ENCODE peak calls at places on chromosome 7, in six cellular contexts. P, S, C, V, L and Y are unnamed samples.

GRCh38 chr7:93601363-93601762 is 26.8 kb upstream of the CALCR start:
- DNase-seq in V (no peak), C (no peak), S (no peak), L (no peak), P (no peak), Y (no peak)

GRCh38 chr7:50782376-50783208 is at the start of gene GRB10:
- DNase-seq in S (peak), V (no peak), L (no peak), P (no peak), C (no peak), Y (no peak)

GRCh38 chr7:116271980-116272886 is 61.9 kb downstream of the TES start:
- DNase-seq in P (no peak), C (peak), L (peak), S (peak), V (no peak), Y (peak)

GRCh38 chr7:141701489-141702046 is 398 bp downstream of the DENND11 start:
- DNase-seq in S (peak), C (no peak), V (peak), L (no peak), P (peak), Y (peak)

GRCh38 chr7:87154569-87154968 is 2.3 kb downstream of the DMTF1 start:
- DNase-seq in L (no peak), V (no peak), P (no peak), C (no peak), S (no peak), Y (no peak)

GRCh38 chr7:132991615-132992587 is 90.0 kb downstream of the CHCHD3 start:
- DNase-seq in C (no peak), S (no peak), V (no peak), P (no peak), L (no peak), Y (no peak)

GRCh38 chr7:149214020-149214720 is 18.8 kb downstream of the ZNF282 start:
- DNase-seq in C (no peak), L (no peak), V (no peak), P (no peak), S (no peak), Y (no peak)

GRCh38 chr7:49255061-49255460 is 330.7 kb downstream of the CDC14C start:
- DNase-seq in V (no peak), L (no peak), C (peak), P (no peak), S (no peak), Y (no peak)

GRCh38 chr7:121954803-121955202 is 81.8 kb downstream of the PTPRZ1 start:
- DNase-seq in S (no peak), P (no peak), C (no peak), L (peak), V (no peak), Y (no peak)

GRCh38 chr7:155961241-155962190 is 149.3 kb upstream of the SHH start:
- DNase-seq in P (peak), L (peak), S (no peak), C (no peak), V (no peak), Y (peak)

GRCh38 chr7:542935-543789 is 23.5 kb upstream of the PDGFA start:
- DNase-seq in S (peak), C (peak), L (peak), P (no peak), V (no peak), Y (no peak)

GRCh38 chr7:131107343-131108211 is 220.1 kb upstream of the MKLN1 start:
- DNase-seq in V (peak), P (peak), S (peak), C (peak), L (peak), Y (peak)

GRCh38 chr7:117163101-117163500 is 159.8 kb downstream of the WNT2 start:
- DNase-seq in L (no peak), S (no peak), V (no peak), C (no peak), P (no peak), Y (no peak)

GRCh38 chr7:155206286-155207020 is 91.2 kb upstream of the INSIG1 start:
- DNase-seq in C (peak), L (peak), P (peak), S (peak), V (peak), Y (peak)

GRCh38 chr7:15947749-15948148 is 261.3 kb upstream of the MEOX2 start:
- DNase-seq in S (no peak), P (no peak), C (no peak), V (no peak), L (no peak), Y (no peak)

GRCh38 chr7:33128990-33129805 is at the start of gene BBS9:
- DNase-seq in L (peak), P (peak), S (peak), C (peak), V (peak), Y (peak)

GRCh38 chr7:39810204-39810642 is 139.8 kb upstream of the CDK13 start:
- DNase-seq in C (no peak), P (no peak), V (no peak), L (no peak), S (no peak), Y (no peak)

DNA sequence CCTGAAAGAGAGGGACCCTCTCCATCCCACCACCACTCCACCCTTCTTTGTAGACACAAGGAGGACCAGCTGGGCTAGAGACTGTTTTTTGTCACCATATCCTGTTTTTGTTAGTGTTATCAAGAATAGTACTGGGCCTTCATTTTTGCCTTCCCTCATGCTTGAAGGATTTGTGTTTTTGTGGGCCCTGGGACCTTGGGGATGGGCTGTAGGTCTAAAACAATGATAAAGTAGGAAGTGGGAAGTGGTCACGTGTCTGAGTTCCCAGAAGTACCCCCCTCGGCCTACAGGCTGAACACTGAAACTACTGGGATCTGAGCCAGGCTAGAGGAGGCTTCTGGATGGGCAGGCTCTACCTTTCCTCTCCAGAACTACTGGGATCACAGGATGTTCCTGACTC is 8.9 kb downstream of the AGFG2 start:
- DNase-seq in S (peak), V (no peak), C (no peak), L (no peak), P (no peak), Y (no peak)
- TF ChIP-seq CTCF in S (no peak), V (no peak), C (no peak), L (peak), P (peak), Y (no peak)

GRCh38 chr7:2646680-2647571 is 15.1 kb downstream of the TTYH3 start:
- DNase-seq in C (no peak), L (no peak), S (no peak), P (no peak), V (no peak), Y (no peak)
- H3K4me3 ChIP-seq in C (no peak), L (no peak), S (no peak), P (no peak), V (no peak), Y (no peak)

DNA sequence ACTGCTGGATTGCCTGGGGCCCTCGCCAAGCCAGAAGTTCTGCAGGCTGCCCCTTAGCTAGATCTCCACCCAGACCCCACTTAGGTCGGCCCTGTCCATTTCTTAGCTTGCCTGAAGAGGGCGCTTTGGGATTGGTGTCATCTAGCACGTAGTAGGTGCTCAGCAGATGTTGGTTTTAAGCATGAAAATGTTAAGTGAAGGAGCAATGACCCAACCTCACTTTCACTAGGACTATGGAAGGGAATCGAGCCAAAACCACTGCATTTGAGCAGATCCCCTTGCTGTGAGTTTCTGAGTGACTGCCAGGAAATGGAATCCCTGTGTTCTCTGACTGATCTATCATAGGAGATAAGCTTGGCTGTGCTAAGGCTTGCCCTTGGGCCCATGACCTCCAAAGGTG is 131.7 kb upstream of the EEPD1 start:
- DNase-seq in C (no peak), S (no peak), V (peak), P (no peak), L (no peak), Y (no peak)
- TF ChIP-seq CTCF in C (peak), S (no peak), V (peak), P (no peak), L (peak), Y (no peak)

GRCh38 chr7:42151309-42151708 is 85.7 kb downstream of the GLI3 start:
- DNase-seq in V (no peak), P (no peak), S (no peak), C (no peak), L (no peak), Y (no peak)
- H3K4me3 ChIP-seq in V (no peak), P (no peak), S (no peak), C (no peak), L (no peak), Y (no peak)

DNA sequence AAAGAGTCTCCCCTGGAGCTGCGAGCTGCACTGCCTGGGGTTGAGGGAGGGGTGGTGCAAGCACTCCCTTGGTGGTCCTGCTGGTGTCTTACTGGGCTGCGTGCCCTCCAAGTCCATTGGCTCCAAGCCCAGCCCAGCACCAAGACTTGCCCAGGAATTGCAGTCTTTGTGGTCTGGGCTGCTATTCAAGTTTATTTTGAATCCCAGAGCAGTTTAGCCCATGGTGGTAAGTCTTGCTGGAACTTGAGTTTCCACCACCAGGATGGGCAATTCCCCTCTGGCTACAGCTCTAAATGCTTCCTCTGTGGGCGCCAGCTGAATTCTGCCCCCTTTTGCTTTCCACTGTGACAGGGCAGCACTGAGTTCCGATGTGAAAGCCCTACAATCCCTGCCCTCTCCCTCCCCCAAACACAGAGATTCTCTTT is 25.1 kb downstream of the GALNT11 start:
- DNase-seq in L (no peak), V (no peak), S (no peak), P (no peak), C (no peak), Y (no peak)
- TF ChIP-seq CTCF in L (peak), V (no peak), S (no peak), P (no peak), C (no peak), Y (no peak)

GRCh38 chr7:151122794-151123484 is 36.7 kb downstream of the AGAP3 start:
- DNase-seq in C (no peak), V (no peak), P (no peak), L (no peak), S (no peak), Y (no peak)
- H3K4me3 ChIP-seq in C (no peak), V (no peak), P (no peak), L (no peak), S (no peak), Y (no peak)